ENCODE peak calls at places on chromosomes 13 and 19, in four cellular contexts. K, V, O and M are unnamed samples.

GRCh38 chr19:50777830-50778303 is 7.6 kb downstream of the GPR32 start:
- DNase-seq in K (no peak), V (no peak), O (no peak), M (no peak)

GRCh38 chr13:46341112-46341711 is 45.8 kb downstream of the RUBCNL start:
- DNase-seq in O (no peak), K (no peak), V (no peak), M (peak)

GRCh38 chr13:46295531-46296464 is 84.1 kb downstream of the LRRC63 start:
- DNase-seq in O (no peak), V (no peak), K (no peak), M (peak)

GRCh38 chr13:108426893-108427292 is 157.4 kb downstream of the TNFSF13B start:
- DNase-seq in K (no peak), V (no peak), O (no peak), M (no peak)

GRCh38 chr13:98751397-98752110 is 918 bp downstream of the SLC15A1 start:
- DNase-seq in O (no peak), V (no peak), K (no peak), M (no peak)

GRCh38 chr13:41709511-41709910 is 251.4 kb downstream of the VWA8 start:
- DNase-seq in V (no peak), K (no peak), O (no peak), M (no peak)

GRCh38 chr13:19864339-19865309 is 1.2 kb upstream of the ZMYM5 start:
- DNase-seq in K (peak), V (peak), O (no peak), M (no peak)

GRCh38 chr19:10961073-10961762 is 388 bp downstream of the SMARCA4 start:
- DNase-seq in V (peak), O (no peak), K (no peak), M (no peak)

GRCh38 chr19:12833747-12834417 is 497 bp downstream of the RTBDN start:
- DNase-seq in O (no peak), K (no peak), V (peak), M (no peak)

GRCh38 chr13:36673352-36673751 is 468 bp upstream of the SERTM1 start:
- DNase-seq in O (no peak), V (no peak), K (no peak), M (no peak)

GRCh38 chr19:16153582-16154336 is 10.3 kb downstream of the HSH2D start:
- DNase-seq in O (no peak), V (peak), K (no peak), M (no peak)

GRCh38 chr13:112722433-112723250 is 32.8 kb downstream of the ATP11A start:
- DNase-seq in O (peak), K (peak), V (peak), M (no peak)

GRCh38 chr13:104315606-104316005 is 1249.4 kb upstream of the SLC10A2 start:
- DNase-seq in K (no peak), V (no peak), O (peak), M (no peak)

GRCh38 chr19:979318-979741 is 4.8 kb upstream of the WDR18 start:
- DNase-seq in O (no peak), K (no peak), V (no peak), M (no peak)

GRCh38 chr19:40279120-40279551 is 6.0 kb downstream of the AKT2 start:
- DNase-seq in O (no peak), K (no peak), V (no peak), M (no peak)

GRCh38 chr13:30479154-30479553 is 13.4 kb upstream of the HMGB1 start:
- DNase-seq in V (no peak), O (no peak), K (no peak), M (no peak)

GRCh38 chr19:459724-460511 is 915 bp downstream of the SHC2 start:
- DNase-seq in O (peak), V (peak), K (peak), M (no peak)

GRCh38 chr13:111531505-111531904 is 211.1 kb downstream of the TEX29 start:
- DNase-seq in O (no peak), V (no peak), K (no peak), M (no peak)

GRCh38 chr19:4582980-4583842 is 23.7 kb upstream of the SEMA6B start:
- DNase-seq in V (no peak), O (peak), K (no peak), M (no peak)
- TF ChIP-seq POLR2AphosphoS2 in V (no peak), O (no peak), K (no peak), M (no peak)

DNA sequence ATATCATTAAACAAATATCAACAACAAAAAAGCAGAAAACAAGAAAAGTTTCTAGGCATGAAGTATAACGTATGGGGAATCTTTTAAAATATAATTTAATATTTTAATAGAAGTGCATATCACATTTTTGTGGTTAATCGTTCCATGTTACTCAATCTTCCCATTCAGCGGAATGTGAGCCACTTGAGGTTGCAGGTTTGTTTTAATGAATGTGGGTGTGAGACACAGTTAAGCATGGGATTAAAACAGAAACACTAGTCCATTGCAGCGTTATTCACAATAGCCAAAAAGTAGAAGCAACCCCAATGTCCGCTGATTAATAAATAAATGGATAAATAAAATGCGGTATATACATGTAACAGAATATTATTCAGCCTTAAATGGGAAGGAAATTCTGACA is 146.0 kb downstream of the NDFIP2 start:
- DNase-seq in O (no peak), K (no peak), V (no peak), M (no peak)
- TF ChIP-seq EP300 in O (no peak), K (no peak), V (no peak), M (no peak)

GRCh38 chr19:18253716-18254115 is 20.5 kb downstream of the IQCN start:
- DNase-seq in K (no peak), O (no peak), V (no peak), M (no peak)

GRCh38 chr19:18259848-18260247 is 14.4 kb downstream of the IQCN start:
- DNase-seq in K (no peak), O (no peak), V (no peak), M (no peak)

GRCh38 chr19:18254546-18255500 is 19.4 kb downstream of the IQCN start:
- DNase-seq in O (no peak), V (no peak), K (no peak), M (no peak)

GRCh38 chr19:18253130-18253529 is 21.1 kb downstream of the IQCN start:
- DNase-seq in K (no peak), O (no peak), V (no peak), M (no peak)

GRCh38 chr19:18257503-18258470 is 16.5 kb downstream of the IQCN start:
- DNase-seq in V (no peak), O (no peak), K (no peak), M (no peak)
- TF ChIP-seq JUNB in V (no peak), O (no peak), K (no peak), M (no peak)

GRCh38 chr13:39510296-39510695 is 92.7 kb downstream of the LHFPL6 start:
- DNase-seq in O (no peak), V (no peak), K (no peak), M (peak)
- TF ChIP-seq POLR2AphosphoS2 in O (no peak), V (no peak), K (no peak), M (no peak)

GRCh38 chr13:107395927-107396757 is 819.2 kb downstream of the LIG4 start:
- DNase-seq in O (no peak), K (no peak), V (no peak), M (no peak)
- TF ChIP-seq EP300 in O (no peak), K (no peak), V (no peak), M (no peak)

GRCh38 chr19:55196803-55197202 is 12.5 kb downstream of the PTPRH start:
- DNase-seq in V (no peak), O (no peak), K (no peak), M (no peak)
- TF ChIP-seq JUNB in V (no peak), O (no peak), K (no peak), M (no peak)